ENCODE peak calls at places on chromosomes 1 and 21, in ten cellular contexts. V, Y, C, M, Q, K, L, X, O and Z are unnamed samples.
A peak's percentile ranks its signal among the peaks of the same experiment; 100 is the strongest.

GRCh38 chr1:64553285-64553684 is 83.4 kb downstream of the CACHD1 start:
- DNase-seq in Y (no peak), K (no peak), Q (no peak), V (no peak), L (no peak), O (no peak), X (no peak), M (no peak), C (no peak), Z (no peak)

GRCh38 chr21:30962013-30962412 is 76.3 kb downstream of the KRTAP19-8 start:
- DNase-seq in M (peak; percentile 51), L (no peak), K (no peak), V (no peak), C (no peak), X (no peak), Y (no peak), O (no peak), Q (no peak), Z (no peak)

GRCh38 chr1:224730950-224731349 is 114.8 kb downstream of the CNIH3 start:
- DNase-seq in O (peak; percentile 56), K (no peak), Q (no peak), L (no peak), M (no peak), X (no peak), Y (no peak), C (no peak), V (no peak), Z (no peak)

GRCh38 chr1:202349263-202349928 is 897 bp downstream of the PPP1R12B start:
- DNase-seq in V (no peak), O (peak; percentile 82), Y (no peak), Q (no peak), K (no peak), X (no peak), L (no peak), M (no peak), C (no peak), Z (no peak)

GRCh38 chr1:55988963-55989452 is 590.4 kb downstream of the PLPP3 start:
- DNase-seq in K (no peak), Y (no peak), V (no peak), Q (no peak), C (no peak), M (no peak), L (no peak), O (no peak), X (no peak), Z (no peak)

GRCh38 chr1:19138958-19139581 is 71.0 kb downstream of the UBR4 start:
- DNase-seq in C (no peak), L (no peak), Y (no peak), X (no peak), K (no peak), O (no peak), M (no peak), Q (no peak), V (no peak), Z (no peak)

GRCh38 chr1:19336543-19336942 is 24.4 kb downstream of the SLC66A1 start:
- DNase-seq in Q (no peak), V (no peak), Y (no peak), O (no peak), M (no peak), K (no peak), C (no peak), L (no peak), X (no peak), Z (no peak)

GRCh38 chr1:245143849-245144248 is 10.9 kb upstream of the KIF26B start:
- DNase-seq in L (no peak), V (no peak), Q (no peak), X (no peak), Y (no peak), M (no peak), C (no peak), O (no peak), K (no peak), Z (no peak)

GRCh38 chr1:85569737-85570404 is 10.7 kb upstream of the CCN1 start:
- DNase-seq in V (no peak), X (no peak), O (no peak), K (no peak), C (no peak), L (no peak), Q (no peak), Y (no peak), M (no peak), Z (no peak)

GRCh38 chr1:233883671-233884070 is 20.8 kb upstream of the SLC35F3 start:
- DNase-seq in K (no peak), X (no peak), C (no peak), V (no peak), M (peak; percentile 50), Q (no peak), O (no peak), Y (no peak), L (no peak), Z (no peak)

GRCh38 chr1:233884461-233885151 is 19.9 kb upstream of the SLC35F3 start:
- DNase-seq in Q (no peak), V (no peak), Y (no peak), L (no peak), M (no peak), O (no peak), C (no peak), K (no peak), X (no peak), Z (no peak)

GRCh38 chr1:233879841-233880240 is 24.6 kb upstream of the SLC35F3 start:
- DNase-seq in X (no peak), Y (no peak), K (no peak), C (no peak), Q (no peak), V (no peak), L (no peak), M (no peak), O (no peak), Z (no peak)

DNA sequence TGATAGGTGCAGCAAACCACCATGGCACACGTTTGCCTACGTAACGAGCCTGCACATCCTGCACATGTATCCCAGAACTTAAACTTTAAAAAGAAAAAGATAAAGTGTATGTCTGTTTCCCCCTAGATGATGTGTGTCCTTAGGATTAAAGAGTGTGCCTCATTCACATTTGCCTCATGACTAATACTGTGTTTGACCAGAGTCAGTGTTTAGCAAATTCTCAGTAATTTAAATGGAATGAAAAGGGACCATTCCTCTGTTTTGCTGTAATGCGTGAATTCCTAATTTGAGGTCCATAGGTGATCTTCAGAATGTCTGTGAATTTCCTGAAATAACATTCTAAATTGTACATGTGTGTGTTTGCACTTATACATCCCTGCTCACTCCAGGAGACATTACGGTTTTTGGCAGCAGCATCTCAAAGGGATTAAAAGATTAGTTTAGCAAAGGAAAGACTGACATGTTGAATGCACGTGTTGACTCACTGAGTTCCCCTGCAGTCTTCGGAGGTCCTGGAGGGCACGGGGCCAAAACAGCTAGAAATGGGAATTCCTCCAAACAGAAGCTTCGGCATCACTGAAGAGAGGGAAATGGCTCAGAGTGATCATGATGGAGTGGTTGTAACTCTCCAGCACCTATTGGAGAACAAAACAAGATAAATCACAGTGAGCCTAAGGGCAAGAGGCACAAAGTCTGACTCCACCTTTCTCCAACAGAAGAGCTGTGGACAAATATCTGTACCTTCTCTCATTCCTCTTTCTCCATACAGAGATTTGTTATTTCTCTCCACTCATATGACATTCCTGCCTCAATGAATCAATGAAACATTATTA is 19.1 kb upstream of the SLC35F3 start:
- DNase-seq in Y (no peak), M (no peak), X (no peak), V (no peak), K (no peak), L (no peak), O (no peak), C (no peak), Q (no peak), Z (peak; percentile 20)
- H3K4me3 ChIP-seq in Y (no peak overlapping the region), M (no peak overlapping the region), X (no peak overlapping the region), V (no peak overlapping the region), K (no peak overlapping the region), L (no peak overlapping the region), O (no peak overlapping the region), C (no peak overlapping the region), Q (no peak overlapping the region), Z (no peak overlapping the region)

GRCh38 chr1:4678318-4678717 is 23.9 kb downstream of the AJAP1 start:
- DNase-seq in Y (no peak), X (no peak), M (no peak), O (no peak), L (no peak), Q (no peak), K (no peak), C (no peak), V (no peak), Z (no peak)
- H3K4me3 ChIP-seq in Y (no peak overlapping the region), X (no peak overlapping the region), M (no peak overlapping the region), O (no peak overlapping the region), L (no peak overlapping the region), Q (no peak overlapping the region), K (no peak overlapping the region), C (no peak overlapping the region), V (no peak overlapping the region), Z (no peak overlapping the region)

GRCh38 chr1:30751830-30752650 is 5.5 kb downstream of the LAPTM5 start:
- DNase-seq in O (no peak), V (no peak), L (no peak), M (no peak), Y (no peak), K (no peak), C (no peak), X (no peak), Q (no peak), Z (no peak)

GRCh38 chr1:30753660-30754123 is 3.9 kb downstream of the LAPTM5 start:
- DNase-seq in C (no peak), V (no peak), K (no peak), M (no peak), Q (no peak), X (no peak), L (no peak), Y (no peak), O (no peak), Z (no peak)

GRCh38 chr1:30750751-30751291 is 6.8 kb downstream of the LAPTM5 start:
- DNase-seq in O (no peak), Y (no peak), X (no peak), Q (no peak), L (no peak), M (no peak), V (no peak), C (no peak), K (no peak), Z (no peak)

GRCh38 chr1:30754684-30755171 is 2.8 kb downstream of the LAPTM5 start:
- DNase-seq in K (no peak), X (no peak), C (no peak), M (no peak), V (no peak), Y (no peak), Q (no peak), L (no peak), O (no peak), Z (no peak)

GRCh38 chr1:30752651-30752908 is 5.0 kb downstream of the LAPTM5 start:
- DNase-seq in M (no peak), K (no peak), Y (no peak), X (no peak), V (no peak), C (no peak), O (no peak), Q (no peak), L (no peak), Z (no peak)
- H3K4me3 ChIP-seq in M (no peak overlapping the region), K (no peak overlapping the region), Y (no peak overlapping the region), X (no peak overlapping the region), V (peak overlapping the region; percentile 35), C (no peak overlapping the region), O (no peak overlapping the region), Q (no peak overlapping the region), L (no peak overlapping the region), Z (no peak overlapping the region)

DNA sequence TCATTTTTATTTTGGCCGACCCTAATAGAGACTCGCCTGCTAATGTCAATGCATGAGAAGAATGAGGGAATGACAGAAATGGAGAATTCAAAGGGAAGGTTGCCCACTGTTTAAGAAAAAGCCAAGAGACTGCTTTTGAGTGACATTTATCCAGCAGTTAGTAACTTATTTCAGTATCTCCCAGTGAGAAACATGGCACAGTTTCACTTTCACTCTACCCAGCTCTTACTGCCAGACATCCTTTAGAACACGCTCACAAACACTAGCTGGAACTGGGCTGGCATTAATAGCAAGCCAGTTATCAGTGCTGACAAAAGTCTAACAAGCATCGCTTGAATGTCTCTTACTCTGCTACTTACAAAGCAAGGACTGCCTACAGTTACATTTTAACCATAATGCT is 8.5 kb downstream of the GGPS1 start:
- DNase-seq in Y (no peak), O (no peak), C (peak; percentile 35), X (no peak), V (no peak), K (no peak), M (no peak), L (no peak), Q (no peak), Z (no peak)
- H3K4me3 ChIP-seq in Y (no peak overlapping the region), O (no peak overlapping the region), C (no peak overlapping the region), X (no peak overlapping the region), V (peak overlapping the region; percentile 16), K (no peak overlapping the region), M (no peak overlapping the region), L (no peak overlapping the region), Q (no peak overlapping the region), Z (no peak overlapping the region)